ENCODE peak calls at places on chromosome 20, in five cellular contexts. X, G, D, A and C are unnamed samples.

GRCh38 chr20:63941282-63942060 is 14.7 kb downstream of the UCKL1 start:
- DNase-seq in G (peak; percentile 64), X (no peak), A (peak; percentile 50), D (peak; percentile 70), C (no peak)

GRCh38 chr20:60137657-60138245 is 179.5 kb downstream of the CDH26 start:
- DNase-seq in A (no peak), G (no peak), X (no peak), D (peak; percentile 29), C (no peak)

GRCh38 chr20:49147269-49147668 is 40.9 kb downstream of the STAU1 start:
- DNase-seq in A (no peak), D (no peak), X (no peak), G (no peak), C (no peak)

GRCh38 chr20:36717657-36718056 is 28.2 kb downstream of the NDRG3 start:
- DNase-seq in A (no peak), G (no peak), X (no peak), D (no peak), C (no peak)

GRCh38 chr20:39630215-39630614 is 668.1 kb downstream of the DHX35 start:
- DNase-seq in X (no peak), G (no peak), A (no peak), D (no peak), C (no peak)

GRCh38 chr20:52569201-52569600 is 377.6 kb upstream of the ZFP64 start:
- DNase-seq in G (no peak), A (no peak), X (no peak), D (no peak), C (no peak)

GRCh38 chr20:11891081-11891826 is 26.4 kb upstream of the BTBD3 start:
- DNase-seq in G (peak; percentile 51), A (peak; percentile 70), D (peak; percentile 68), X (no peak), C (peak; percentile 68)

GRCh38 chr20:32965115-32965514 is 39.1 kb downstream of the SUN5 start:
- DNase-seq in D (no peak), X (no peak), A (no peak), G (no peak), C (no peak)

GRCh38 chr20:25139061-25139705 is 56.3 kb upstream of the ENTPD6 start:
- DNase-seq in D (no peak), A (no peak), X (no peak), G (no peak), C (peak; percentile 26)

GRCh38 chr20:58854638-58855471 is 2.3 kb downstream of the GNAS start:
- DNase-seq in A (no peak), G (no peak), X (no peak), D (no peak), C (no peak)

GRCh38 chr20:43800186-43800585 is 73.4 kb upstream of the GTSF1L start:
- DNase-seq in G (no peak), X (no peak), A (no peak), D (no peak), C (no peak)

GRCh38 chr20:32353848-32354496 is 4.2 kb upstream of the ASXL1 start:
- DNase-seq in G (no peak), X (no peak), D (no peak), A (no peak), C (no peak)

GRCh38 chr20:36465109-36466080 is 75.9 kb upstream of the MYL9 start:
- DNase-seq in G (peak; percentile 35), A (no peak), D (peak; percentile 68), X (no peak), C (no peak)

GRCh38 chr20:53547664-53548239 is 45.9 kb downstream of the ZNF217 start:
- DNase-seq in X (peak; percentile 21), G (peak; percentile 33), D (no peak), A (no peak), C (no peak)

GRCh38 chr20:3483309-3483708 is 12.5 kb downstream of the ATRN start:
- DNase-seq in X (no peak), A (no peak), D (no peak), G (no peak), C (no peak)

GRCh38 chr20:1499528-1500420 is 8.6 kb upstream of the SIRPB2 start:
- DNase-seq in X (no peak), A (no peak), G (no peak), D (no peak), C (no peak)

GRCh38 chr20:34491932-34492509 is 24.2 kb upstream of the DYNLRB1 start:
- DNase-seq in D (no peak), G (no peak), A (no peak), X (no peak), C (no peak)

GRCh38 chr20:62030834-62031434 is 34.7 kb downstream of the TAF4 start:
- DNase-seq in A (peak; percentile 3), X (peak; percentile 59), G (no peak), D (no peak), C (no peak)

GRCh38 chr20:13546497-13547131 is 92.1 kb downstream of the TASP1 start:
- DNase-seq in G (peak; percentile 77), X (peak; percentile 17), A (peak; percentile 65), D (peak; percentile 69), C (peak; percentile 91)

GRCh38 chr20:24969203-24970029 is 20.3 kb downstream of the CST7 start:
- DNase-seq in A (no peak), X (no peak), D (no peak), G (no peak), C (no peak)

GRCh38 chr20:25090492-25091429 is 8.8 kb upstream of the VSX1 start:
- DNase-seq in A (no peak), X (peak; percentile 27), G (no peak), D (no peak), C (no peak)

GRCh38 chr20:50245561-50246366 is 55.1 kb downstream of the CEBPB start:
- DNase-seq in X (no peak), D (no peak), G (no peak), A (no peak), C (no peak)

GRCh38 chr20:36435799-36436541 is 105.3 kb upstream of the MYL9 start:
- DNase-seq in A (peak; percentile 78), X (no peak), D (peak; percentile 81), G (peak; percentile 90), C (peak; percentile 87)

GRCh38 chr20:41233976-41234514 is 83.5 kb downstream of the ZHX3 start:
- DNase-seq in X (no peak), G (no peak), A (no peak), D (no peak), C (no peak)

GRCh38 chr20:41232971-41233926 is 84.3 kb downstream of the ZHX3 start:
- DNase-seq in A (no peak), X (no peak), G (no peak), D (no peak), C (no peak)

GRCh38 chr20:41230136-41230535 is 87.4 kb downstream of the ZHX3 start:
- DNase-seq in X (no peak), G (no peak), D (no peak), A (no peak), C (no peak)

GRCh38 chr20:41231136-41231535 is 86.4 kb downstream of the ZHX3 start:
- DNase-seq in G (no peak), A (no peak), D (no peak), X (no peak), C (no peak)

GRCh38 chr20:41231850-41232249 is 85.7 kb downstream of the ZHX3 start:
- DNase-seq in X (no peak), D (no peak), A (no peak), G (no peak), C (no peak)
- H3K4me1 ChIP-seq in X (no peaks in the 10 kb centered on the region), D (peaks cover 54% of the 10 kb centered on the region), A (peaks cover 47% of the 10 kb centered on the region), G (peaks cover 41% of the 10 kb centered on the region), C (no peaks in the 10 kb centered on the region)

GRCh38 chr20:20663841-20664240 is 48.6 kb downstream of the RALGAPA2 start:
- DNase-seq in D (no peak), A (no peak), X (no peak), G (no peak), C (no peak)

GRCh38 chr20:20665200-20665599 is 47.2 kb downstream of the RALGAPA2 start:
- DNase-seq in X (no peak), G (no peak), A (no peak), D (no peak), C (no peak)

GRCh38 chr20:20666359-20666758 is 46.1 kb downstream of the RALGAPA2 start:
- DNase-seq in G (no peak), D (no peak), X (no peak), A (no peak), C (no peak)

GRCh38 chr20:20665933-20666332 is 46.5 kb downstream of the RALGAPA2 start:
- DNase-seq in D (no peak), A (no peak), X (no peak), G (no peak), C (no peak)

GRCh38 chr20:20664795-20665194 is 47.6 kb downstream of the RALGAPA2 start:
- DNase-seq in X (no peak), G (no peak), D (no peak), A (no peak), C (peak; percentile 32)
- TF ChIP-seq CTCF in X (peak; percentile 66), G (peak; percentile 27), D (peak; percentile 69), A (peak; percentile 51), C (peak; percentile 24)

GRCh38 chr20:57666106-57666833 is 43.5 kb downstream of the PMEPA1 start:
- DNase-seq in D (no peak), X (no peak), A (no peak), G (no peak), C (peak; percentile 1)

GRCh38 chr20:57669626-57670025 is 40.2 kb downstream of the PMEPA1 start:
- DNase-seq in X (no peak), A (no peak), D (no peak), G (no peak), C (no peak)

GRCh38 chr20:57666834-57667157 is 43.0 kb downstream of the PMEPA1 start:
- DNase-seq in A (no peak), X (no peak), G (no peak), D (peak; percentile 1), C (no peak)

GRCh38 chr20:57667385-57667784 is 42.4 kb downstream of the PMEPA1 start:
- DNase-seq in D (no peak), X (no peak), A (no peak), G (no peak), C (peak; percentile 22)

GRCh38 chr20:57667924-57668782 is 41.7 kb downstream of the PMEPA1 start:
- DNase-seq in X (no peak), D (no peak), A (no peak), G (peak; percentile 62), C (no peak)
- H3K4me1 ChIP-seq in X (no peaks in the 10 kb centered on the region), D (no peaks in the 10 kb centered on the region), A (peaks cover 7% of the 10 kb centered on the region), G (peaks cover 14% of the 10 kb centered on the region), C (no peaks in the 10 kb centered on the region)

GRCh38 chr20:22814475-22815205 is 220.5 kb upstream of the SSTR4 start:
- DNase-seq in G (no peak), A (no peak), X (no peak), D (no peak), C (no peak)

GRCh38 chr20:22819134-22819533 is 216.0 kb upstream of the SSTR4 start:
- DNase-seq in A (no peak), G (no peak), D (no peak), X (no peak), C (no peak)

GRCh38 chr20:22815206-22815551 is 219.9 kb upstream of the SSTR4 start:
- DNase-seq in X (no peak), D (no peak), A (no peak), G (no peak), C (no peak)

GRCh38 chr20:22816016-22816415 is 219.1 kb upstream of the SSTR4 start:
- DNase-seq in X (no peak), G (no peak), D (no peak), A (no peak), C (no peak)

DNA sequence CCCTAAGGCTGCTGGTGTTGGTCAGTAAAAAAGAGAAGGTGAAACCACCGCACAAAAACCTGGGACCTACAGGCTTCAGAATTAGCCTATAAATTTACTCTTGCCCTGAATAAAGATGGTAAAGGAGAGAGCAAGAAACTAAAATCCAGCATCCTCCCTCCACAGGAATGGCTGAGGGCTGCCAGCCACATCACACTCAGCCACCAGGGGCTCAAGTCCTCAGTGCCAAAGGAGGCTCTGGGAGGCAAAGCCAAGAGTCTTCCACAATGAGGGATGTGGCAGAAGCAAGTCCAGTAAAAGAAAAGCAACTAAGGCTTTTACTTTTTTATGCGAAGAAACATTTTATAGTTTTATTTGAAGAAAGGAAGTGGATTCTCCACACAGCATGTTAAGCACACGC is 219.5 kb upstream of the SSTR4 start:
- DNase-seq in G (no peak), A (no peak), X (no peak), D (no peak), C (no peak)
- TF ChIP-seq CTCF in G (no peak), A (no peak), X (no peak), D (no peak), C (no peak)